ENCODE peak calls at places on chromosomes 11 and 22, in seven cellular contexts. One of them, this sample, is unnamed. For H3K4me1, the result is how much of the 10 kb centered on the place peaks cover.

GRCh38 chr11:105673089-105673488 is 63.2 kb downstream of the GRIA4 start:
- DNase-seq in GM23338: peak
- DNase-seq in GM12878: no peak
- DNase-seq in K562: peak
- DNase-seq in SK-N-SH: no peak
- DNase-seq in HCT116: no peak
- DNase-seq in HepG2: peak
- DNase-seq in this sample: no peak

GRCh38 chr11:2768471-2769408 is 68.9 kb upstream of the KCNQ1OT1 start:
- DNase-seq in HepG2: no peak
- DNase-seq in K562: peak
- DNase-seq in GM12878: no peak
- DNase-seq in GM23338: no peak
- DNase-seq in SK-N-SH: no peak
- DNase-seq in HCT116: peak
- DNase-seq in this sample: no peak

GRCh38 chr22:21927174-21927823 is 25.3 kb downstream of the PPM1F start:
- DNase-seq in HCT116: no peak
- DNase-seq in K562: no peak
- DNase-seq in HepG2: no peak
- DNase-seq in GM12878: no peak
- DNase-seq in GM23338: peak
- DNase-seq in SK-N-SH: no peak
- DNase-seq in this sample: no peak

GRCh38 chr22:37249946-37250345 is 5.9 kb upstream of the RAC2 start:
- DNase-seq in K562: no peak
- DNase-seq in SK-N-SH: no peak
- DNase-seq in GM12878: no peak
- DNase-seq in GM23338: peak
- DNase-seq in HCT116: no peak
- DNase-seq in HepG2: no peak
- DNase-seq in this sample: no peak

GRCh38 chr11:32173435-32173834 is 82.6 kb downstream of the RCN1 start:
- DNase-seq in SK-N-SH: peak
- DNase-seq in K562: peak
- DNase-seq in HepG2: peak
- DNase-seq in GM23338: peak
- DNase-seq in GM12878: no peak
- DNase-seq in HCT116: peak
- DNase-seq in this sample: no peak

GRCh38 chr11:7577226-7577882 is 63.6 kb downstream of the PPFIBP2 start:
- DNase-seq in GM23338: no peak
- DNase-seq in GM12878: no peak
- DNase-seq in HCT116: no peak
- DNase-seq in SK-N-SH: peak
- DNase-seq in K562: no peak
- DNase-seq in HepG2: no peak
- DNase-seq in this sample: no peak

GRCh38 chr11:50032574-50032973 is at the start of gene OR4C45:
- DNase-seq in GM23338: no peak
- DNase-seq in HepG2: no peak
- DNase-seq in SK-N-SH: no peak
- DNase-seq in GM12878: no peak
- DNase-seq in HCT116: no peak
- DNase-seq in K562: no peak
- DNase-seq in this sample: no peak

GRCh38 chr11:131248588-131248987 is 121.8 kb upstream of the NTM start:
- DNase-seq in GM12878: no peak
- DNase-seq in GM23338: no peak
- DNase-seq in K562: no peak
- DNase-seq in SK-N-SH: no peak
- DNase-seq in HCT116: no peak
- DNase-seq in HepG2: no peak
- DNase-seq in this sample: no peak

GRCh38 chr22:37999640-38000272 is 15.4 kb upstream of the SOX10 start:
- DNase-seq in HepG2: no peak
- DNase-seq in HCT116: peak
- DNase-seq in SK-N-SH: no peak
- DNase-seq in GM23338: no peak
- DNase-seq in K562: peak
- DNase-seq in GM12878: no peak
- DNase-seq in this sample: no peak

GRCh38 chr22:21948824-21949568 is 3.7 kb downstream of the PPM1F start:
- DNase-seq in HepG2: no peak
- DNase-seq in GM23338: no peak
- DNase-seq in HCT116: no peak
- DNase-seq in GM12878: no peak
- DNase-seq in K562: no peak
- DNase-seq in SK-N-SH: no peak
- DNase-seq in this sample: no peak

GRCh38 chr11:94781822-94782221 is 13.7 kb downstream of the AMOTL1 start:
- DNase-seq in HepG2: no peak
- DNase-seq in GM23338: no peak
- DNase-seq in K562: no peak
- DNase-seq in GM12878: no peak
- DNase-seq in HCT116: no peak
- DNase-seq in SK-N-SH: no peak
- DNase-seq in this sample: no peak

GRCh38 chr11:130475426-130476053 is 27.1 kb downstream of the ADAMTS15 start:
- DNase-seq in GM23338: no peak
- DNase-seq in HepG2: no peak
- DNase-seq in SK-N-SH: peak
- DNase-seq in HCT116: no peak
- DNase-seq in K562: no peak
- DNase-seq in GM12878: no peak
- DNase-seq in this sample: no peak

GRCh38 chr22:28116261-28116673 is 197.2 kb upstream of the PITPNB start:
- DNase-seq in HepG2: no peak
- DNase-seq in K562: no peak
- DNase-seq in SK-N-SH: no peak
- DNase-seq in HCT116: no peak
- DNase-seq in GM12878: no peak
- DNase-seq in GM23338: peak
- DNase-seq in this sample: no peak

GRCh38 chr11:112617977-112618829 is 343.0 kb upstream of the NCAM1 start:
- DNase-seq in GM12878: no peak
- DNase-seq in HepG2: no peak
- DNase-seq in HCT116: no peak
- DNase-seq in SK-N-SH: no peak
- DNase-seq in K562: no peak
- DNase-seq in GM23338: no peak
- DNase-seq in this sample: no peak

GRCh38 chr11:122649133-122649532 is 6.4 kb upstream of the UBASH3B start:
- DNase-seq in HCT116: no peak
- DNase-seq in K562: no peak
- DNase-seq in HepG2: no peak
- DNase-seq in GM12878: no peak
- DNase-seq in GM23338: no peak
- DNase-seq in SK-N-SH: no peak
- DNase-seq in this sample: no peak

GRCh38 chr11:68383976-68384501 is 71.6 kb downstream of the LRP5 start:
- DNase-seq in GM12878: no peak
- DNase-seq in K562: peak
- DNase-seq in HCT116: peak
- DNase-seq in SK-N-SH: peak
- DNase-seq in HepG2: peak
- DNase-seq in GM23338: peak
- DNase-seq in this sample: peak

GRCh38 chr11:20042717-20043392 is 117.4 kb downstream of the DBX1 start:
- DNase-seq in SK-N-SH: no peak
- DNase-seq in HCT116: no peak
- DNase-seq in GM23338: peak
- DNase-seq in K562: no peak
- DNase-seq in HepG2: no peak
- DNase-seq in GM12878: no peak
- DNase-seq in this sample: no peak

GRCh38 chr22:20646906-20647305 is 127.0 kb upstream of the SERPIND1 start:
- DNase-seq in SK-N-SH: no peak
- DNase-seq in HCT116: no peak
- DNase-seq in HepG2: no peak
- DNase-seq in K562: no peak
- DNase-seq in GM23338: no peak
- DNase-seq in GM12878: no peak
- DNase-seq in this sample: no peak

GRCh38 chr22:46758867-46759290 is 3.6 kb upstream of the TBC1D22A start:
- DNase-seq in K562: peak
- DNase-seq in SK-N-SH: peak
- DNase-seq in GM12878: no peak
- DNase-seq in GM23338: peak
- DNase-seq in HCT116: peak
- DNase-seq in HepG2: peak
- DNase-seq in this sample: peak

GRCh38 chr22:49156662-49157285 is 670.9 kb downstream of the BRD1 start:
- DNase-seq in HepG2: no peak
- DNase-seq in GM23338: no peak
- DNase-seq in SK-N-SH: peak
- DNase-seq in HCT116: no peak
- DNase-seq in K562: no peak
- DNase-seq in GM12878: no peak
- DNase-seq in this sample: no peak
- TF ChIP-seq REST in HepG2: no peak
- TF ChIP-seq REST in GM23338: no peak
- TF ChIP-seq REST in SK-N-SH: no peak
- TF ChIP-seq REST in HCT116: no peak
- TF ChIP-seq REST in K562: no peak
- TF ChIP-seq REST in GM12878: no peak
- TF ChIP-seq REST in this sample: no peak

GRCh38 chr11:121389651-121390050 is 62.5 kb upstream of the SORL1 start:
- DNase-seq in GM23338: peak
- DNase-seq in GM12878: no peak
- DNase-seq in K562: no peak
- DNase-seq in HepG2: no peak
- DNase-seq in SK-N-SH: no peak
- DNase-seq in HCT116: no peak
- DNase-seq in this sample: no peak
- TF ChIP-seq POLR2AphosphoS5 in GM23338: no peak
- TF ChIP-seq POLR2AphosphoS5 in GM12878: no peak
- TF ChIP-seq POLR2AphosphoS5 in K562: no peak
- TF ChIP-seq POLR2AphosphoS5 in HepG2: no peak
- TF ChIP-seq POLR2AphosphoS5 in SK-N-SH: no peak
- TF ChIP-seq POLR2AphosphoS5 in HCT116: no peak
- TF ChIP-seq POLR2AphosphoS5 in this sample: no peak

GRCh38 chr11:65917077-65917433 is 1.8 kb downstream of the C11orf68 start:
- DNase-seq in K562: no peak
- DNase-seq in GM12878: no peak
- DNase-seq in HCT116: no peak
- DNase-seq in GM23338: no peak
- DNase-seq in SK-N-SH: no peak
- DNase-seq in HepG2: no peak
- DNase-seq in this sample: no peak
- H3K4me1 ChIP-seq in K562: half or more
- H3K4me1 ChIP-seq in GM12878: under half
- H3K4me1 ChIP-seq in HCT116: half or more
- H3K4me1 ChIP-seq in GM23338: under half
- H3K4me1 ChIP-seq in SK-N-SH: under half
- H3K4me1 ChIP-seq in HepG2: half or more
- H3K4me1 ChIP-seq in this sample: half or more

GRCh38 chr22:44669725-44670027 is 32.3 kb upstream of the PRR5 start:
- DNase-seq in SK-N-SH: peak
- DNase-seq in HCT116: no peak
- DNase-seq in GM12878: no peak
- DNase-seq in K562: peak
- DNase-seq in HepG2: no peak
- DNase-seq in GM23338: peak
- DNase-seq in this sample: no peak

GRCh38 chr22:44672632-44673031 is 29.4 kb upstream of the PRR5 start:
- DNase-seq in GM12878: no peak
- DNase-seq in GM23338: no peak
- DNase-seq in HepG2: no peak
- DNase-seq in SK-N-SH: no peak
- DNase-seq in K562: no peak
- DNase-seq in HCT116: no peak
- DNase-seq in this sample: no peak

GRCh38 chr22:44673406-44673805 is 28.6 kb upstream of the PRR5 start:
- DNase-seq in SK-N-SH: no peak
- DNase-seq in K562: no peak
- DNase-seq in HepG2: no peak
- DNase-seq in HCT116: no peak
- DNase-seq in GM12878: no peak
- DNase-seq in GM23338: no peak
- DNase-seq in this sample: no peak

GRCh38 chr22:44670220-44670983 is 31.6 kb upstream of the PRR5 start:
- DNase-seq in GM12878: no peak
- DNase-seq in HepG2: no peak
- DNase-seq in GM23338: no peak
- DNase-seq in SK-N-SH: no peak
- DNase-seq in K562: no peak
- DNase-seq in HCT116: no peak
- DNase-seq in this sample: no peak

GRCh38 chr22:44671742-44672141 is 30.3 kb upstream of the PRR5 start:
- DNase-seq in SK-N-SH: no peak
- DNase-seq in HepG2: peak
- DNase-seq in GM12878: no peak
- DNase-seq in K562: peak
- DNase-seq in GM23338: no peak
- DNase-seq in HCT116: no peak
- DNase-seq in this sample: no peak
- TF ChIP-seq REST in SK-N-SH: no peak
- TF ChIP-seq REST in HepG2: no peak
- TF ChIP-seq REST in GM12878: no peak
- TF ChIP-seq REST in K562: no peak
- TF ChIP-seq REST in GM23338: no peak
- TF ChIP-seq REST in HCT116: no peak
- TF ChIP-seq REST in this sample: no peak

GRCh38 chr11:4393209-4394196 is at the start of gene TRIM21:
- DNase-seq in GM12878: peak
- DNase-seq in GM23338: peak
- DNase-seq in K562: peak
- DNase-seq in SK-N-SH: peak
- DNase-seq in HepG2: peak
- DNase-seq in HCT116: peak
- DNase-seq in this sample: peak
- TF ChIP-seq POLR2AphosphoS5 in GM12878: peak
- TF ChIP-seq POLR2AphosphoS5 in GM23338: peak
- TF ChIP-seq POLR2AphosphoS5 in K562: peak
- TF ChIP-seq POLR2AphosphoS5 in SK-N-SH: peak
- TF ChIP-seq POLR2AphosphoS5 in HepG2: peak
- TF ChIP-seq POLR2AphosphoS5 in HCT116: peak
- TF ChIP-seq POLR2AphosphoS5 in this sample: peak

DNA sequence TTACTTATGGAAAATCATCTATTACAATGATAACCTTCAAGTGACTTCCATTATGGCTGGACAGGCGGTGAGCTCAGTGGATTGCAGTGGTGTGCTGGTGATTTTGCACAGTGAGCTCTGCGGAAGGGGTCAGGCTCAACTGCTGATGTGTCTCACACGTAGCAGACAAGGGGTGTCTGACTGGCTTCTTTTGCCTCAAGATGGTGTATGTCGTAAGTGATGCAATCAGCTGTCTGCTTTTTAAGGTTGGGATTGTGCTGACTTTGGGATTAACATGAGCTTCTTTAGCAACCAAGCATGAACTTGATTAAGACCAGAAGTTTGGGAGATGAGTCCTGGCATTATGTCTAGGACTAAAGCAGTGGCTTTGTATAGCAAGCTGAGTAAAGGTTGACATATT is 49.5 kb downstream of the POLD3 start:
- DNase-seq in K562: peak
- DNase-seq in HepG2: no peak
- DNase-seq in GM12878: no peak
- DNase-seq in SK-N-SH: no peak
- DNase-seq in GM23338: no peak
- DNase-seq in HCT116: no peak
- DNase-seq in this sample: no peak
- H3K4me1 ChIP-seq in K562: under half
- H3K4me1 ChIP-seq in HepG2: under half
- H3K4me1 ChIP-seq in GM12878: under half
- H3K4me1 ChIP-seq in SK-N-SH: under half
- H3K4me1 ChIP-seq in GM23338: under half
- H3K4me1 ChIP-seq in HCT116: under half
- H3K4me1 ChIP-seq in this sample: under half